ENCODE peak calls at places on chromosomes 12 and 14, in eight cellular contexts. N is T-cell; Z is CD8-positive, alpha-beta T cell; T is AG08395; P is stimulated activated CD8-positive, alpha-beta memory T cell treated with anti-CD3 and anti-CD28 coated beads, Interleukin-4, amount 100 ng/mL, for 1 hour; A is effector memory CD8-positive, alpha-beta T cell; S is NCI-H2029; W is MV-4-11. D is an unnamed sample.
A peak's percentile ranks its signal among the peaks of the same experiment; 100 is the strongest.

GRCh38 chr14:50839048-50839447 is 8.1 kb upstream of the NIN start:
- DNase-seq in S (no peak), T (no peak), W (peak; percentile 33), N (no peak), Z (no peak), A (no peak), P (no peak), D (no peak)

GRCh38 chr14:52051861-52052260 is 17.0 kb downstream of the NID2 start:
- DNase-seq in Z (no peak), N (no peak), S (no peak), A (no peak), W (no peak), T (no peak), P (no peak), D (no peak)

GRCh38 chr12:124823272-124823970 is 40.2 kb downstream of the SCARB1 start:
- DNase-seq in T (no peak), N (no peak), A (no peak), Z (no peak), S (no peak), P (no peak), W (peak; percentile 13), D (no peak)

GRCh38 chr12:53591301-53592206 is 34.6 kb downstream of the ATF7 start:
- DNase-seq in Z (no peak), A (no peak), N (no peak), T (peak; percentile 13), P (no peak), W (no peak), S (no peak), D (no peak)

GRCh38 chr12:57341275-57341990 is 89.4 kb downstream of the R3HDM2 start:
- DNase-seq in A (no peak), W (no peak), T (no peak), S (no peak), N (no peak), P (no peak), Z (no peak), D (no peak)

GRCh38 chr14:99287269-99287942 is 15.4 kb upstream of the BCL11B start:
- DNase-seq in T (no peak), A (no peak), Z (peak; percentile 36), N (peak; percentile 34), P (no peak), S (no peak), W (peak; percentile 99), D (no peak)

GRCh38 chr14:71320734-71321555 is 413.7 kb downstream of the PCNX1 start:
- DNase-seq in S (no peak), Z (peak; percentile 59), N (peak; percentile 59), A (peak; percentile 54), T (peak; percentile 72), W (no peak), P (peak; percentile 27), D (peak; percentile 91)

GRCh38 chr14:100067971-100068959 is 3.0 kb downstream of the EVL start:
- DNase-seq in W (peak; percentile 85), A (peak; percentile 88), S (no peak), Z (peak; percentile 87), T (peak; percentile 11), N (peak; percentile 95), P (peak; percentile 80), D (no peak)

GRCh38 chr12:89632778-89633177 is 75.9 kb downstream of the ATP2B1 start:
- DNase-seq in N (no peak), P (no peak), T (no peak), W (no peak), Z (no peak), A (no peak), S (no peak), D (no peak)

GRCh38 chr14:23601424-23601823 is 22.8 kb upstream of the JPH4 start:
- DNase-seq in W (no peak), Z (no peak), T (no peak), N (no peak), P (no peak), A (no peak), S (no peak), D (no peak)

GRCh38 chr12:69657376-69658137 is 41.5 kb downstream of the BEST3 start:
- DNase-seq in A (no peak), W (no peak), N (no peak), T (no peak), S (no peak), Z (no peak), P (no peak), D (peak; percentile 84)

GRCh38 chr14:103310576-103311095 is 23.4 kb upstream of the EIF5 start:
- DNase-seq in S (no peak), N (no peak), P (no peak), W (no peak), T (no peak), A (no peak), Z (no peak), D (no peak)